ENCODE peak calls at places on chromosomes 6 and 20, in ten cellular contexts. C, D, K, Y, U, P, Z, T, F and E are unnamed samples.

GRCh38 chr6:12051861-12052368 is 39.8 kb downstream of the HIVEP1 start:
- DNase-seq in C (peak; percentile 57), D (no peak), K (peak; percentile 24), Y (peak; percentile 13), U (peak; percentile 34), P (peak; percentile 29), Z (no peak), T (peak; percentile 62), F (no peak), E (peak; percentile 63)

GRCh38 chr20:38143238-38143645 is 21.8 kb downstream of the TGM2 start:
- DNase-seq in C (no peak), D (no peak), K (no peak), Y (no peak), U (no peak), P (no peak), Z (peak; percentile 32), T (no peak), F (no peak), E (no peak)

GRCh38 chr20:34055290-34055689 is 56.8 kb downstream of the EIF2S2 start:
- DNase-seq in C (no peak), D (no peak), K (no peak), Y (no peak), U (no peak), P (no peak), Z (no peak), T (no peak), F (no peak), E (no peak)

GRCh38 chr20:56430471-56430870 is 18.4 kb downstream of the CASS4 start:
- DNase-seq in C (no peak), D (no peak), K (no peak), Y (peak; percentile 41), U (peak; percentile 35), P (no peak), Z (no peak), T (no peak), F (no peak), E (no peak)

GRCh38 chr20:31869942-31870702 is at the start of the genes DUSP15 and TTLL9:
- DNase-seq in C (no peak), D (no peak), K (no peak), Y (peak; percentile 49), U (no peak), P (no peak), Z (peak; percentile 67), T (peak; percentile 33), F (no peak), E (peak; percentile 58)

GRCh38 chr6:125746731-125747588 is 2.5 kb upstream of the HEY2 start:
- DNase-seq in C (peak; percentile 79), D (peak; percentile 80), K (peak; percentile 85), Y (peak; percentile 50), U (peak; percentile 15), P (peak; percentile 56), Z (peak; percentile 33), T (peak; percentile 63), F (no peak), E (peak; percentile 81)

GRCh38 chr6:108578595-108579038 is 17.9 kb downstream of the FOXO3 start:
- DNase-seq in C (peak; percentile 56), D (no peak), K (peak; percentile 65), Y (peak; percentile 64), U (peak; percentile 49), P (no peak), Z (peak; percentile 58), T (no peak), F (no peak), E (no peak)

GRCh38 chr6:27251672-27252251 is 4.3 kb downstream of the PRSS16 start:
- DNase-seq in C (peak; percentile 37), D (no peak), K (peak; percentile 47), Y (peak; percentile 60), U (peak; percentile 25), P (peak; percentile 41), Z (peak; percentile 94), T (peak; percentile 84), F (no peak), E (peak; percentile 55)

GRCh38 chr6:30544666-30545272 is 11.5 kb downstream of the GNL1 start:
- DNase-seq in C (peak; percentile 77), D (no peak), K (peak; percentile 72), Y (peak; percentile 88), U (peak; percentile 70), P (no peak), Z (peak; percentile 59), T (peak; percentile 54), F (no peak), E (peak; percentile 44)

GRCh38 chr6:6654599-6655575 is 66.4 kb downstream of the LY86 start:
- DNase-seq in C (no peak), D (no peak), K (no peak), Y (peak; percentile 49), U (peak; percentile 56), P (no peak), Z (no peak), T (no peak), F (no peak), E (no peak)

GRCh38 chr6:31574106-31575061 is 981 bp upstream of the TNF start:
- DNase-seq in C (no peak), D (no peak), K (no peak), Y (no peak), U (no peak), P (no peak), Z (no peak), T (no peak), F (no peak), E (no peak)

GRCh38 chr6:146389740-146390139 is 153.9 kb upstream of the RAB32 start:
- DNase-seq in C (no peak), D (no peak), K (no peak), Y (no peak), U (no peak), P (no peak), Z (no peak), T (no peak), F (no peak), E (no peak)

GRCh38 chr6:8557019-8557748 is 121.8 kb upstream of the SLC35B3 start:
- DNase-seq in C (no peak), D (no peak), K (no peak), Y (no peak), U (no peak), P (no peak), Z (no peak), T (no peak), F (no peak), E (no peak)

GRCh38 chr6:34587325-34587724 is 31.2 kb upstream of the SPDEF start:
- DNase-seq in C (no peak), D (no peak), K (no peak), Y (no peak), U (no peak), P (no peak), Z (no peak), T (no peak), F (no peak), E (no peak)

GRCh38 chr6:127515794-127516675 is 3.1 kb downstream of the MTCL3 start:
- DNase-seq in C (peak; percentile 81), D (no peak), K (peak; percentile 76), Y (peak; percentile 82), U (peak; percentile 59), P (peak; percentile 65), Z (peak; percentile 72), T (peak; percentile 72), F (no peak), E (peak; percentile 84)

GRCh38 chr6:156336096-156336495 is 441.1 kb upstream of the ARID1B start:
- DNase-seq in C (no peak), D (no peak), K (peak; percentile 35), Y (no peak), U (no peak), P (no peak), Z (no peak), T (no peak), F (no peak), E (no peak)

GRCh38 chr6:161115468-161115867 is 123.9 kb downstream of the MAP3K4 start:
- DNase-seq in C (no peak), D (no peak), K (no peak), Y (no peak), U (no peak), P (no peak), Z (no peak), T (no peak), F (no peak), E (no peak)

GRCh38 chr6:25360611-25361010 is 81.4 kb downstream of the CARMIL1 start:
- DNase-seq in C (peak; percentile 5), D (no peak), K (peak; percentile 39), Y (peak; percentile 64), U (peak; percentile 93), P (no peak), Z (no peak), T (no peak), F (no peak), E (no peak)

GRCh38 chr6:149026530-149026942 is 279.7 kb downstream of the UST start:
- DNase-seq in C (peak; percentile 91), D (no peak), K (peak; percentile 69), Y (peak; percentile 94), U (peak; percentile 83), P (no peak), Z (peak; percentile 69), T (no peak), F (peak; percentile 88), E (no peak)

GRCh38 chr6:158290659-158291058 is 21.6 kb upstream of the TULP4 start:
- DNase-seq in C (no peak), D (no peak), K (no peak), Y (no peak), U (no peak), P (peak; percentile 17), Z (no peak), T (peak; percentile 75), F (no peak), E (peak; percentile 78)

GRCh38 chr6:27753668-27754407 is 158.4 kb downstream of the OR2B2 start:
- DNase-seq in C (peak; percentile 89), D (no peak), K (peak; percentile 95), Y (peak; percentile 89), U (peak; percentile 68), P (peak; percentile 29), Z (peak; percentile 84), T (peak; percentile 64), F (peak; percentile 86), E (peak; percentile 57)